ENCODE peak calls at places on chromosomes 16 and 17, in five cellular contexts. One of them, this sample, is unnamed.

GRCh38 chr17:55432358-55433028 is 10.9 kb upstream of the MMD start:
- DNase-seq in colonic mucosa: no peak
- DNase-seq in pancreas: no peak
- DNase-seq in fibroblast of the aortic adventitia: peak
- DNase-seq in thoracic aorta: no peak
- DNase-seq in this sample: no peak

GRCh38 chr17:80664217-80664780 is 119.7 kb downstream of the RPTOR start:
- DNase-seq in colonic mucosa: no peak
- DNase-seq in pancreas: no peak
- DNase-seq in fibroblast of the aortic adventitia: peak
- DNase-seq in thoracic aorta: no peak
- DNase-seq in this sample: no peak

GRCh38 chr17:20896153-20896649 is 146.6 kb downstream of the USP22 start:
- DNase-seq in colonic mucosa: peak
- DNase-seq in pancreas: peak
- DNase-seq in fibroblast of the aortic adventitia: peak
- DNase-seq in thoracic aorta: no peak
- DNase-seq in this sample: peak

GRCh38 chr17:17663160-17664072 is 17.8 kb upstream of the RAI1 start:
- DNase-seq in colonic mucosa: peak
- DNase-seq in pancreas: no peak
- DNase-seq in fibroblast of the aortic adventitia: peak
- DNase-seq in thoracic aorta: peak
- DNase-seq in this sample: peak

GRCh38 chr16:2374644-2375043 is 34.1 kb upstream of the ABCA3 start:
- DNase-seq in colonic mucosa: no peak
- DNase-seq in pancreas: no peak
- DNase-seq in fibroblast of the aortic adventitia: no peak
- DNase-seq in thoracic aorta: no peak
- DNase-seq in this sample: no peak

GRCh38 chr16:72847187-72848044 is 200.5 kb downstream of the ZFHX3 start:
- DNase-seq in colonic mucosa: no peak
- DNase-seq in pancreas: no peak
- DNase-seq in fibroblast of the aortic adventitia: peak
- DNase-seq in thoracic aorta: no peak
- DNase-seq in this sample: peak

GRCh38 chr17:52145496-52145895 is 13.0 kb downstream of the CA10 start:
- DNase-seq in colonic mucosa: no peak
- DNase-seq in pancreas: no peak
- DNase-seq in fibroblast of the aortic adventitia: no peak
- DNase-seq in thoracic aorta: no peak
- DNase-seq in this sample: peak

GRCh38 chr16:12462690-12463646 is 340.7 kb downstream of the CPPED1 start:
- DNase-seq in colonic mucosa: no peak
- DNase-seq in pancreas: no peak
- DNase-seq in fibroblast of the aortic adventitia: no peak
- DNase-seq in thoracic aorta: no peak
- DNase-seq in this sample: no peak

GRCh38 chr16:72808754-72809153 is 239.2 kb downstream of the ZFHX3 start:
- DNase-seq in colonic mucosa: no peak
- DNase-seq in pancreas: no peak
- DNase-seq in fibroblast of the aortic adventitia: no peak
- DNase-seq in thoracic aorta: no peak
- DNase-seq in this sample: no peak

GRCh38 chr16:87939562-87940423 is 3.5 kb upstream of the CA5A start:
- DNase-seq in colonic mucosa: no peak
- DNase-seq in pancreas: no peak
- DNase-seq in fibroblast of the aortic adventitia: no peak
- DNase-seq in thoracic aorta: no peak
- DNase-seq in this sample: no peak

DNA sequence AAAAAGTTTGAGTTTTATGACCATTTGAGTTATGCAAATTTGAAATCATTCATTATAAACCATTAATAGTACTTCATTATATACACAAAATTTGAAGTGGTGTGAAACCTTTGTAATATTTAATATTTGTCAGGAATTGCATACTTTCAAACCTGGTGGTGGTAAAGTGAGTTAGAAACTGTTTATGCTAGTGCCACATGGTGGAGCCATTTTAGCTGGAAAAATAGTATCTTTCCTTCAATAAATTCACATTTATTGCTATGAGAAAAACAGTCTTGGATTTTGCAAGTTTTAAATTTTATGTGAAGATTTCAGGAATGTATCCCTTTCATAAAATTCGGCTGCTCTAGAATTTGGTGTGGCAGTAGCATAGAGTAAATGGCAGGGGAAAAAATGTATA is 7.3 kb upstream of the BLMH start:
- DNase-seq in colonic mucosa: no peak
- DNase-seq in pancreas: no peak
- DNase-seq in fibroblast of the aortic adventitia: peak
- DNase-seq in thoracic aorta: no peak
- DNase-seq in this sample: no peak
- TF ChIP-seq CTCF in colonic mucosa: no peak
- TF ChIP-seq CTCF in pancreas: no peak
- TF ChIP-seq CTCF in fibroblast of the aortic adventitia: peak
- TF ChIP-seq CTCF in thoracic aorta: no peak
- TF ChIP-seq CTCF in this sample: no peak

DNA sequence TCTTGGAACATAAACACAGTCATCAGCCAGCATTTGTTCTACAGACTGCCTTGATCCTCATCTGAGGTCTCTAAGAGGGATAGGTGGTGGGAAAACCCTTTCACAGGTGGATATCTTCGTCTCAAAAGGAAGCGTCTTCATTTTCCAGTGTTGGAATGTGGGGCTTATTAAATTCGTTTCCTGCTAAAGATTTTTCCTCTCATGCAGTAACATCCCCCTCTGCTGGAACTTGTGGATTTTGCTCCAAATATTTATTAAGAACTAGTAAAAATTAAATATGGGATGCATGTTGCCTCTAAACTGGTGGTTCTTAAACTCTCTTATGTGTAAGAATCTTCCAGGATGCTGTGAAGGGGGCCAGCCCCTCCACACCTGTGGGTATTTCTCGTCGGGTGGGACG is 20.1 kb upstream of the MLYCD start:
- DNase-seq in colonic mucosa: no peak
- DNase-seq in pancreas: no peak
- DNase-seq in fibroblast of the aortic adventitia: peak
- DNase-seq in thoracic aorta: no peak
- DNase-seq in this sample: peak
- TF ChIP-seq CTCF in colonic mucosa: no peak
- TF ChIP-seq CTCF in pancreas: no peak
- TF ChIP-seq CTCF in fibroblast of the aortic adventitia: peak
- TF ChIP-seq CTCF in thoracic aorta: peak
- TF ChIP-seq CTCF in this sample: peak

GRCh38 chr17:44200478-44201155 is 933 bp upstream of the ATXN7L3 start:
- DNase-seq in colonic mucosa: no peak
- DNase-seq in pancreas: no peak
- DNase-seq in fibroblast of the aortic adventitia: no peak
- DNase-seq in thoracic aorta: no peak
- DNase-seq in this sample: no peak
- TF ChIP-seq CTCF in colonic mucosa: no peak
- TF ChIP-seq CTCF in pancreas: no peak
- TF ChIP-seq CTCF in fibroblast of the aortic adventitia: no peak
- TF ChIP-seq CTCF in thoracic aorta: no peak
- TF ChIP-seq CTCF in this sample: no peak

GRCh38 chr17:82913304-82914043 is 73.7 kb upstream of the ZNF750 start:
- DNase-seq in colonic mucosa: no peak
- DNase-seq in pancreas: no peak
- DNase-seq in fibroblast of the aortic adventitia: no peak
- DNase-seq in thoracic aorta: no peak
- DNase-seq in this sample: no peak
- TF ChIP-seq CTCF in colonic mucosa: no peak
- TF ChIP-seq CTCF in pancreas: no peak
- TF ChIP-seq CTCF in fibroblast of the aortic adventitia: no peak
- TF ChIP-seq CTCF in thoracic aorta: no peak
- TF ChIP-seq CTCF in this sample: peak

GRCh38 chr17:39863918-39864746 is at the start of gene IKZF3:
- DNase-seq in colonic mucosa: peak
- DNase-seq in pancreas: peak
- DNase-seq in fibroblast of the aortic adventitia: no peak
- DNase-seq in thoracic aorta: no peak
- DNase-seq in this sample: no peak
- TF ChIP-seq CTCF in colonic mucosa: no peak
- TF ChIP-seq CTCF in pancreas: no peak
- TF ChIP-seq CTCF in fibroblast of the aortic adventitia: no peak
- TF ChIP-seq CTCF in thoracic aorta: no peak
- TF ChIP-seq CTCF in this sample: no peak

DNA sequence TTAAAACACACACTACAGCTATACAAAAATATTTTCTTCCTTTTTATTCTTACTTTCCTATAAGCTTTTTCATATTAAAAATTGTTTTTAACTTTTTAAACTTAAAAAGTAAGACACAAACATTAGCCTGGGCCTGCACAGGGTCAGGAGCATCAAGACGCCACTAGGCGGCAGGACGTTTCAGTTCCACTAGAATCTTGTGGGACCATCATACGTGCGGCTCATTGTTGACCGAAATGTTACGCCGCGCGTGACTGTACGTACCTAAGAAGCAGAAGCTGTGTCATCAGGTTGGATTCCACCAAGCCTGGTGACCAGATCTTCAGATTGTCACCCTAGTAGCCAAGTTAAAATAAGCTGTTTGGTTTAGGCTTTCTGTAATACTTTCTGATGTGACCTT is 47.1 kb downstream of the USP10 start:
- DNase-seq in colonic mucosa: no peak
- DNase-seq in pancreas: no peak
- DNase-seq in fibroblast of the aortic adventitia: no peak
- DNase-seq in thoracic aorta: no peak
- DNase-seq in this sample: no peak
- TF ChIP-seq CTCF in colonic mucosa: no peak
- TF ChIP-seq CTCF in pancreas: no peak
- TF ChIP-seq CTCF in fibroblast of the aortic adventitia: peak
- TF ChIP-seq CTCF in thoracic aorta: peak
- TF ChIP-seq CTCF in this sample: no peak

GRCh38 chr16:6165330-6165984 is 1067.9 kb upstream of the EEF2KMT start:
- DNase-seq in colonic mucosa: no peak
- DNase-seq in pancreas: no peak
- DNase-seq in fibroblast of the aortic adventitia: no peak
- DNase-seq in thoracic aorta: no peak
- DNase-seq in this sample: no peak
- TF ChIP-seq CTCF in colonic mucosa: no peak
- TF ChIP-seq CTCF in pancreas: no peak
- TF ChIP-seq CTCF in fibroblast of the aortic adventitia: no peak
- TF ChIP-seq CTCF in thoracic aorta: no peak
- TF ChIP-seq CTCF in this sample: no peak

GRCh38 chr17:69046130-69046807 is 14.5 kb downstream of the ABCA9 start:
- DNase-seq in colonic mucosa: no peak
- DNase-seq in pancreas: no peak
- DNase-seq in fibroblast of the aortic adventitia: no peak
- DNase-seq in thoracic aorta: no peak
- DNase-seq in this sample: no peak
- TF ChIP-seq CTCF in colonic mucosa: no peak
- TF ChIP-seq CTCF in pancreas: no peak
- TF ChIP-seq CTCF in fibroblast of the aortic adventitia: no peak
- TF ChIP-seq CTCF in thoracic aorta: no peak
- TF ChIP-seq CTCF in this sample: no peak

DNA sequence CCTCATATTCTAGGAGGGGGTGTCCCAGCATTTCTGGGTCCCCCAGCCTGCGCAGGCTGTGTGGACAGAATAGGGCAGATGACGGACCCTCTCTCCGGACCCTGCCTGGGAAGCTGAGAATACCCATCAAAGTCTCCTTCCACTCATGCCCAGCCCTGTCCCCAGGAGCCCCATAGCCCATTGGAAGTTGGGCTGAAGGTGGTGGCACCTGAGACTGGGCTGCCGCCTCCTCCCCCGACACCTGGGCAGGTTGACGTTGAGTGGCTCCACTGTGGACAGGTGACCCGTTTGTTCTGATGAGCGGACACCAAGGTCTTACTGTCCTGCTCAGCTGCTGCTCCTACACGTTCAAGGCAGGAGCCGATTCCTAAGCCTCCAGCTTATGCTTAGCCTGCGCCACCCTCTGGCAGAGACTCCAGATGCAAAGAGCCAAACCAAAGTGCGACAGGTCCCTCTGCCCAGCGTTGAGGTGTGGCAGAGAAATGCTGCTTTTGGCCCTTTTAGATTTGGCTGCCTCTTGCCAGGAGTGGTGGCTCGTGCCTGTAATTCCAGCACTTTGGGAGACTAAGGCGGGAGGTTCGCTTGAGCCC is 11.6 kb downstream of the STH start:
- DNase-seq in colonic mucosa: no peak
- DNase-seq in pancreas: no peak
- DNase-seq in fibroblast of the aortic adventitia: no peak
- DNase-seq in thoracic aorta: no peak
- DNase-seq in this sample: no peak
- TF ChIP-seq CTCF in colonic mucosa: no peak
- TF ChIP-seq CTCF in pancreas: no peak
- TF ChIP-seq CTCF in fibroblast of the aortic adventitia: no peak
- TF ChIP-seq CTCF in thoracic aorta: no peak
- TF ChIP-seq CTCF in this sample: no peak